ENCODE peak calls at places on chromosome 19, in four cellular contexts. Z, Q, W and R are unnamed samples.

GRCh38 chr19:6865849-6866248 is 21.5 kb upstream of the ADGRE1 start:
- DNase-seq in Z (no peak), Q (no peak), W (no peak), R (no peak)

GRCh38 chr19:39915848-39916215 is 18.6 kb downstream of the FCGBP start:
- DNase-seq in Z (no peak), Q (no peak), W (no peak), R (no peak)

GRCh38 chr19:41933131-41933458 is 4.8 kb upstream of the ERFL start:
- DNase-seq in Z (no peak), Q (no peak), W (no peak), R (no peak)

GRCh38 chr19:17680235-17680722 is 7.9 kb downstream of the UNC13A start:
- DNase-seq in Z (no peak), Q (peak), W (no peak), R (peak)

GRCh38 chr19:53917356-53917755 is 8.3 kb downstream of the CACNG7 start:
- DNase-seq in Z (no peak), Q (no peak), W (no peak), R (no peak)

GRCh38 chr19:54191671-54192453 is 754 bp downstream of the TSEN34 start:
- DNase-seq in Z (no peak), Q (no peak), W (no peak), R (no peak)

GRCh38 chr19:3122512-3122870 is 13.3 kb upstream of the GNA15 start:
- DNase-seq in Z (no peak), Q (no peak), W (no peak), R (no peak)

GRCh38 chr19:18057557-18057956 is 29.2 kb downstream of the IL12RB1 start:
- DNase-seq in Z (no peak), Q (no peak), W (no peak), R (no peak)

GRCh38 chr19:57099199-57099661 is 20.6 kb upstream of the USP29 start:
- DNase-seq in Z (peak), Q (peak), W (no peak), R (peak)

GRCh38 chr19:17846146-17846545 is 1.6 kb downstream of the JAK3 start:
- DNase-seq in Z (no peak), Q (peak), W (no peak), R (no peak)

GRCh38 chr19:57438925-57439324 is 3.8 kb downstream of the ZNF749 start:
- DNase-seq in Z (no peak), Q (no peak), W (no peak), R (no peak)

GRCh38 chr19:31314849-31315620 is 34.2 kb downstream of the TSHZ3 start:
- DNase-seq in Z (no peak), Q (no peak), W (no peak), R (no peak)

GRCh38 chr19:3125900-3126524 is 9.8 kb upstream of the GNA15 start:
- DNase-seq in Z (no peak), Q (peak), W (no peak), R (no peak)

GRCh38 chr19:52270266-52270885 is 989 bp downstream of the ZNF766 start:
- DNase-seq in Z (no peak), Q (peak), W (no peak), R (peak)

GRCh38 chr19:38028913-38029565 is 122.0 kb downstream of the SIPA1L3 start:
- DNase-seq in Z (no peak), Q (no peak), W (no peak), R (no peak)

GRCh38 chr19:29547981-29548380 is 22.2 kb downstream of the VSTM2B start:
- DNase-seq in Z (no peak), Q (no peak), W (no peak), R (no peak)

GRCh38 chr19:18608102-18608804 is 1.7 kb upstream of the CRLF1 start:
- DNase-seq in Z (no peak), Q (no peak), W (no peak), R (no peak)

GRCh38 chr19:15154002-15154612 is 46.7 kb downstream of the NOTCH3 start:
- DNase-seq in Z (no peak), Q (peak), W (no peak), R (no peak)

GRCh38 chr19:12984143-12984627 is 11.1 kb upstream of the NFIX start:
- DNase-seq in Z (no peak), Q (no peak), W (no peak), R (no peak)

GRCh38 chr19:7902796-7903243 is 857 bp upstream of the MAP2K7 start:
- DNase-seq in Z (no peak), Q (no peak), W (no peak), R (no peak)

GRCh38 chr19:8158411-8159074 is 9.2 kb upstream of the FBN3 start:
- DNase-seq in Z (peak), Q (peak), W (peak), R (peak)

GRCh38 chr19:8592231-8593009 is 15.2 kb upstream of the MYO1F start:
- DNase-seq in Z (peak), Q (peak), W (no peak), R (no peak)

GRCh38 chr19:27792576-27793127 is 1420.3 kb downstream of the UQCRFS1 start:
- DNase-seq in Z (no peak), Q (no peak), W (no peak), R (no peak)

GRCh38 chr19:13794388-13794751 is 873 bp upstream of the ZSWIM4 start:
- DNase-seq in Z (peak), Q (no peak), W (peak), R (peak)

GRCh38 chr19:18745012-18745735 is 45.9 kb downstream of the COMP start:
- DNase-seq in Z (no peak), Q (no peak), W (no peak), R (no peak)

GRCh38 chr19:4077800-4078683 is 11.3 kb upstream of the ZBTB7A start:
- DNase-seq in Z (no peak), Q (peak), W (no peak), R (no peak)

GRCh38 chr19:49514151-49514550 is 1.7 kb downstream of the FCGRT start:
- DNase-seq in Z (no peak), Q (no peak), W (no peak), R (no peak)

GRCh38 chr19:19595171-19595701 is 23.3 kb downstream of the PBX4 start:
- DNase-seq in Z (no peak), Q (no peak), W (no peak), R (no peak)